ENCODE peak calls at places on chromosomes 4 and X, in nine cellular contexts. One of them, this sample, is unnamed.

GRCh38 chr4:1533501-1534064 is 127.3 kb upstream of the NKX1-1 start:
- DNase-seq in kidney epithelial cell: no peak
- DNase-seq in pancreas: no peak
- DNase-seq in neural progenitor cell: no peak
- DNase-seq in nephron progenitor cell: peak
- DNase-seq in thoracic aorta: no peak
- DNase-seq in GM10248: no peak
- DNase-seq in BE2C: no peak
- DNase-seq in sigmoid colon: no peak
- DNase-seq in this sample: no peak

GRCh38 chr4:134687646-134688628 is 486.3 kb upstream of the PABPC4L start:
- DNase-seq in nephron progenitor cell: no peak
- DNase-seq in neural progenitor cell: no peak
- DNase-seq in sigmoid colon: no peak
- DNase-seq in thoracic aorta: no peak
- DNase-seq in kidney epithelial cell: no peak
- DNase-seq in pancreas: no peak
- DNase-seq in GM10248: no peak
- DNase-seq in BE2C: no peak
- DNase-seq in this sample: no peak

GRCh38 chrX:29487214-29487613 is 728.1 kb upstream of the MAGEB2 start:
- DNase-seq in neural progenitor cell: no peak
- DNase-seq in sigmoid colon: no peak
- DNase-seq in BE2C: no peak
- DNase-seq in pancreas: no peak
- DNase-seq in thoracic aorta: no peak
- DNase-seq in GM10248: no peak
- DNase-seq in kidney epithelial cell: no peak
- DNase-seq in nephron progenitor cell: no peak
- DNase-seq in this sample: no peak

GRCh38 chr4:107832275-107832807 is 7.6 kb downstream of the SGMS2 start:
- DNase-seq in kidney epithelial cell: no peak
- DNase-seq in nephron progenitor cell: no peak
- DNase-seq in BE2C: no peak
- DNase-seq in pancreas: no peak
- DNase-seq in sigmoid colon: no peak
- DNase-seq in neural progenitor cell: no peak
- DNase-seq in thoracic aorta: no peak
- DNase-seq in GM10248: no peak
- DNase-seq in this sample: no peak

GRCh38 chrX:151680805-151681204 is 14.5 kb upstream of the PRRG3 start:
- DNase-seq in GM10248: peak
- DNase-seq in nephron progenitor cell: peak
- DNase-seq in pancreas: no peak
- DNase-seq in kidney epithelial cell: no peak
- DNase-seq in neural progenitor cell: peak
- DNase-seq in sigmoid colon: no peak
- DNase-seq in BE2C: peak
- DNase-seq in thoracic aorta: no peak
- DNase-seq in this sample: peak

GRCh38 chr4:173398251-173398650 is 665 bp downstream of the SCRG1 start:
- DNase-seq in BE2C: no peak
- DNase-seq in pancreas: no peak
- DNase-seq in nephron progenitor cell: no peak
- DNase-seq in sigmoid colon: no peak
- DNase-seq in thoracic aorta: no peak
- DNase-seq in kidney epithelial cell: no peak
- DNase-seq in neural progenitor cell: no peak
- DNase-seq in GM10248: no peak
- DNase-seq in this sample: no peak

GRCh38 chr4:9924750-9925149 is 96.5 kb downstream of the SLC2A9 start:
- DNase-seq in neural progenitor cell: peak
- DNase-seq in thoracic aorta: no peak
- DNase-seq in nephron progenitor cell: no peak
- DNase-seq in pancreas: no peak
- DNase-seq in kidney epithelial cell: peak
- DNase-seq in GM10248: no peak
- DNase-seq in BE2C: no peak
- DNase-seq in sigmoid colon: no peak
- DNase-seq in this sample: no peak

GRCh38 chr4:70994069-70994366 is 569 bp downstream of the DCK start:
- DNase-seq in sigmoid colon: no peak
- DNase-seq in GM10248: no peak
- DNase-seq in kidney epithelial cell: no peak
- DNase-seq in pancreas: no peak
- DNase-seq in BE2C: no peak
- DNase-seq in nephron progenitor cell: no peak
- DNase-seq in neural progenitor cell: no peak
- DNase-seq in thoracic aorta: no peak
- DNase-seq in this sample: no peak

GRCh38 chr4:80173387-80173786 is 23.9 kb upstream of the PRDM8 start:
- DNase-seq in pancreas: no peak
- DNase-seq in thoracic aorta: no peak
- DNase-seq in GM10248: no peak
- DNase-seq in BE2C: no peak
- DNase-seq in sigmoid colon: no peak
- DNase-seq in neural progenitor cell: peak
- DNase-seq in nephron progenitor cell: no peak
- DNase-seq in kidney epithelial cell: peak
- DNase-seq in this sample: no peak

GRCh38 chr4:180057891-180058643 is 2185.1 kb upstream of the TENM3 start:
- DNase-seq in neural progenitor cell: peak
- DNase-seq in BE2C: peak
- DNase-seq in nephron progenitor cell: peak
- DNase-seq in kidney epithelial cell: no peak
- DNase-seq in pancreas: peak
- DNase-seq in GM10248: peak
- DNase-seq in sigmoid colon: no peak
- DNase-seq in thoracic aorta: no peak
- DNase-seq in this sample: peak

GRCh38 chr4:180058731-180059215 is 2184.4 kb upstream of the TENM3 start:
- DNase-seq in GM10248: peak
- DNase-seq in thoracic aorta: no peak
- DNase-seq in neural progenitor cell: peak
- DNase-seq in kidney epithelial cell: no peak
- DNase-seq in BE2C: peak
- DNase-seq in sigmoid colon: no peak
- DNase-seq in pancreas: peak
- DNase-seq in nephron progenitor cell: peak
- DNase-seq in this sample: peak

GRCh38 chr4:180059216-180059881 is 2183.9 kb upstream of the TENM3 start:
- DNase-seq in sigmoid colon: no peak
- DNase-seq in nephron progenitor cell: peak
- DNase-seq in neural progenitor cell: peak
- DNase-seq in GM10248: peak
- DNase-seq in thoracic aorta: no peak
- DNase-seq in kidney epithelial cell: no peak
- DNase-seq in BE2C: peak
- DNase-seq in pancreas: peak
- DNase-seq in this sample: peak

GRCh38 chr4:180060159-180060889 is 2182.9 kb upstream of the TENM3 start:
- DNase-seq in sigmoid colon: no peak
- DNase-seq in neural progenitor cell: peak
- DNase-seq in kidney epithelial cell: no peak
- DNase-seq in thoracic aorta: no peak
- DNase-seq in pancreas: no peak
- DNase-seq in GM10248: no peak
- DNase-seq in nephron progenitor cell: no peak
- DNase-seq in BE2C: no peak
- DNase-seq in this sample: peak

DNA sequence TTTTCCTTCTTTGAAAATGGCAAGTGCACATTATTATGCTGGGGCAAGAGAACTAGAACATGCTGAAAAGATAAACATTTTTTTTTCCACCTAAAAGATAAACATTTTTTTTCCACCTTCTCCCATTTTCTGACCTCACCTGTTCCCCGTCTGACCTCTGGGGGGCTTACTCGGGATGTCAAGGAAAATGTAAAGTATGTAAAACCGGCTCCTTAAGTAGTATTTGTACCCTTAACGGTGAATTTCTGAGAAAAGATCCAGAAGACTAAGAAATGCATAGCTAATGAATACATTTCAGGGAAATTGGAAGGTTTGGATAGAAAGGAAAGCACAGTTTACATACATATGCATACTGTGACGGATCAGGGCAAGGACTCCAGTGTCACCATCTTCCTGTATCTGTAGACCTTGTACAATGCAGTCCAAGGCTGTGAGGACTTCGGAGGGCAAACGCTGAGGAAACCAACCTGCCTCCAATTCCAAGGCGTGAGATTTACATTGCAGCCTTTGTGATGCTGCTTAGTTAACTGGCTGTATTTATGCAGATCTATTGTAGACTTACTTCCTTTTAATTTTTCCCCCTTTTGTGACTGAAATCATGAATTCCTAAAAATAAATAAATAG is 2185.9 kb upstream of the TENM3 start:
- DNase-seq in neural progenitor cell: peak
- DNase-seq in kidney epithelial cell: no peak
- DNase-seq in thoracic aorta: no peak
- DNase-seq in sigmoid colon: no peak
- DNase-seq in nephron progenitor cell: no peak
- DNase-seq in BE2C: no peak
- DNase-seq in pancreas: no peak
- DNase-seq in GM10248: peak
- DNase-seq in this sample: peak
- TF ChIP-seq CTCF in neural progenitor cell: peak
- TF ChIP-seq CTCF in kidney epithelial cell: peak
- TF ChIP-seq CTCF in thoracic aorta: no peak
- TF ChIP-seq CTCF in sigmoid colon: no peak
- TF ChIP-seq CTCF in nephron progenitor cell: peak
- TF ChIP-seq CTCF in BE2C: peak
- TF ChIP-seq CTCF in pancreas: no peak
- TF ChIP-seq CTCF in GM10248: peak
- TF ChIP-seq CTCF in this sample: peak

GRCh38 chr4:137610960-137611359 is 78.7 kb upstream of the PCDH18 start:
- DNase-seq in nephron progenitor cell: peak
- DNase-seq in neural progenitor cell: peak
- DNase-seq in kidney epithelial cell: no peak
- DNase-seq in sigmoid colon: no peak
- DNase-seq in thoracic aorta: no peak
- DNase-seq in GM10248: no peak
- DNase-seq in BE2C: peak
- DNase-seq in pancreas: no peak
- DNase-seq in this sample: no peak
- TF ChIP-seq CTCF in nephron progenitor cell: peak
- TF ChIP-seq CTCF in neural progenitor cell: peak
- TF ChIP-seq CTCF in kidney epithelial cell: peak
- TF ChIP-seq CTCF in sigmoid colon: no peak
- TF ChIP-seq CTCF in thoracic aorta: no peak
- TF ChIP-seq CTCF in GM10248: no peak
- TF ChIP-seq CTCF in BE2C: peak
- TF ChIP-seq CTCF in pancreas: no peak
- TF ChIP-seq CTCF in this sample: no peak

GRCh38 chrX:9682456-9682855 is 83.2 kb downstream of the GPR143 start:
- DNase-seq in thoracic aorta: no peak
- DNase-seq in sigmoid colon: no peak
- DNase-seq in GM10248: no peak
- DNase-seq in pancreas: no peak
- DNase-seq in kidney epithelial cell: no peak
- DNase-seq in nephron progenitor cell: no peak
- DNase-seq in neural progenitor cell: peak
- DNase-seq in BE2C: no peak
- DNase-seq in this sample: no peak
- TF ChIP-seq CTCF in thoracic aorta: no peak
- TF ChIP-seq CTCF in sigmoid colon: peak
- TF ChIP-seq CTCF in GM10248: no peak
- TF ChIP-seq CTCF in pancreas: no peak
- TF ChIP-seq CTCF in kidney epithelial cell: no peak
- TF ChIP-seq CTCF in nephron progenitor cell: no peak
- TF ChIP-seq CTCF in neural progenitor cell: peak
- TF ChIP-seq CTCF in BE2C: peak
- TF ChIP-seq CTCF in this sample: no peak

GRCh38 chr4:3464911-3465697 is 2.0 kb downstream of the DOK7 start:
- DNase-seq in sigmoid colon: no peak
- DNase-seq in GM10248: no peak
- DNase-seq in BE2C: no peak
- DNase-seq in pancreas: no peak
- DNase-seq in neural progenitor cell: no peak
- DNase-seq in thoracic aorta: no peak
- DNase-seq in nephron progenitor cell: no peak
- DNase-seq in kidney epithelial cell: no peak
- DNase-seq in this sample: no peak

GRCh38 chr4:3467601-3468031 is 4.5 kb downstream of the DOK7 start:
- DNase-seq in GM10248: no peak
- DNase-seq in neural progenitor cell: peak
- DNase-seq in nephron progenitor cell: no peak
- DNase-seq in BE2C: no peak
- DNase-seq in pancreas: no peak
- DNase-seq in kidney epithelial cell: no peak
- DNase-seq in sigmoid colon: no peak
- DNase-seq in thoracic aorta: no peak
- DNase-seq in this sample: no peak

GRCh38 chr4:3464349-3464905 is 1.3 kb downstream of the DOK7 start:
- DNase-seq in GM10248: no peak
- DNase-seq in nephron progenitor cell: no peak
- DNase-seq in sigmoid colon: no peak
- DNase-seq in kidney epithelial cell: no peak
- DNase-seq in thoracic aorta: no peak
- DNase-seq in pancreas: no peak
- DNase-seq in neural progenitor cell: no peak
- DNase-seq in BE2C: no peak
- DNase-seq in this sample: no peak

GRCh38 chr4:3466691-3467600 is 3.8 kb downstream of the DOK7 start:
- DNase-seq in neural progenitor cell: peak
- DNase-seq in thoracic aorta: no peak
- DNase-seq in sigmoid colon: no peak
- DNase-seq in BE2C: no peak
- DNase-seq in pancreas: no peak
- DNase-seq in GM10248: no peak
- DNase-seq in kidney epithelial cell: no peak
- DNase-seq in nephron progenitor cell: peak
- DNase-seq in this sample: no peak

DNA sequence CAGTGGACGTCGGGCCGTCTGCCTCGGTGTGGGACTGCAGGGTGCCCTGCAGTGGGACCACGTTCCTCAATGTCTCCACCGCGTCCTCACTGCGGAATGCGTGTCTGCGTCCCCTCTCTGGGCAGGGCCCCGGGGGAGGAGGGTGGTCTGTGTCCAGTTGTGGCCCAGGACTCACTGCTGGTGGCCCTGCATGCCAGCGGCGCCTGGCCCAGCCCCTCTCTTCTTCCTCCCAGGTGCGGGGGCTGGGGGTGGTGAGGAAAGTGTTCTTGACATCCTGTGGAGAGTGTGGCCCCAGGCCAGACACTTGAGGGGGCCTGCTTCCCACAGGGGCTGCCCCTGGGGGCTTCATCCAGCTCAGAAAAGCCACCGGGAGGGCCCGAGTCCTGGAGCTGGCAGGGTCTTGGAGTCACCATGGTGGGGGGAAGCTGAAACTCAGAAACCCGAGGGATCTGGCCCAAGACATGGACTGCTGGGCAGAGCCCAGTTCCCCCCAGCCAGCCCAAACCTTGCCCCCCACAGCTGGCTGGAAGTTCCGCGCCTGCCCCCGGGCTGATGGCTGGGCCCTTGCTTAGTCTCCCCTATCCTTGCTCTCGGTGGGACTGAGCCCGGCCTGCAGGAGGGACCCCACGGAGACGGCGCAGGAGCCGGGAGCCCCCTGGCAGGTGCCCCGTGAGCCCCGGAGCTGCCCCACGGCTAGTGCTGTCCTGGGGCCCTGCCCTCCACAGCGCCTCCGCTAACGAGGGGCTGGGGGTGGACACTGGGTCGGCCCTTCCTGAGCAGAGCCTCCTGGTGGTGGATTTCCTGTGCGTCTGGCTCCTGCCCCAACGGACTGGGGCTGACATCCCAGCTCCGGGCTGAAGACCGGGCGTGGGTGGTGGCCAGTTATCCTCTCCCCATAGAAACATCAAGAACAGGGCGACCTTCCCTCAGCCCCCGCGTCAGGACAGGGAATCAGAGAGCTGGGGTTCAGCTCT is 2.9 kb downstream of the DOK7 start:
- DNase-seq in BE2C: no peak
- DNase-seq in neural progenitor cell: peak
- DNase-seq in sigmoid colon: no peak
- DNase-seq in pancreas: no peak
- DNase-seq in thoracic aorta: no peak
- DNase-seq in GM10248: no peak
- DNase-seq in kidney epithelial cell: no peak
- DNase-seq in nephron progenitor cell: peak
- DNase-seq in this sample: no peak
- TF ChIP-seq CTCF in BE2C: no peak
- TF ChIP-seq CTCF in neural progenitor cell: peak
- TF ChIP-seq CTCF in sigmoid colon: no peak
- TF ChIP-seq CTCF in pancreas: no peak
- TF ChIP-seq CTCF in thoracic aorta: no peak
- TF ChIP-seq CTCF in GM10248: no peak
- TF ChIP-seq CTCF in kidney epithelial cell: peak
- TF ChIP-seq CTCF in nephron progenitor cell: peak
- TF ChIP-seq CTCF in this sample: no peak

This sample was measured in GM13976.